ENCODE peak calls at places on chromosome 15, in eight cellular contexts. H is CD4-positive, CD25-positive, alpha-beta regulatory T cell; I is globus pallidus; E is fibroblast of lung; K is glutamatergic neuron; G is stimulated activated CD8-positive, alpha-beta memory T cell treated with anti-CD3 and anti-CD28 coated beads, Interleukin-15, amount 100 ng/mL, for 4 hours; T is GM03348; X is HEK293T. W is an unnamed sample.

GRCh38 chr15:45802140-45802539 is 167.3 kb downstream of the SQOR start:
- DNase-seq in H (no peak), I (no peak), E (no peak), K (no peak), G (no peak), T (no peak), X (no peak), W (peak; percentile 56)

GRCh38 chr15:58666957-58667356 is 82.5 kb downstream of the ADAM10 start:
- DNase-seq in H (no peak), I (peak; percentile 96), E (peak; percentile 20), K (no peak), G (no peak), T (peak; percentile 6), X (no peak), W (no peak)

GRCh38 chr15:92104069-92104468 is 250.6 kb downstream of the SLCO3A1 start:
- DNase-seq in H (no peak), I (no peak), E (no peak), K (no peak), G (no peak), T (no peak), X (no peak), W (no peak)

GRCh38 chr15:49415638-49416037 is 7.4 kb upstream of the FGF7 start:
- DNase-seq in H (no peak), I (no peak), E (peak; percentile 81), K (no peak), G (no peak), T (no peak), X (no peak), W (no peak)

GRCh38 chr15:100766225-100767001 is 113.2 kb upstream of the ALDH1A3 start:
- DNase-seq in H (no peak), I (no peak), E (no peak), K (no peak), G (no peak), T (peak; percentile 30), X (no peak), W (no peak)

GRCh38 chr15:85333132-85333831 is 47.1 kb upstream of the AKAP13 start:
- DNase-seq in H (no peak), I (no peak), E (peak; percentile 98), K (no peak), G (no peak), T (peak; percentile 85), X (no peak), W (no peak)

GRCh38 chr15:84894743-84895425 is 10.4 kb downstream of the SLC28A1 start:
- DNase-seq in H (no peak), I (no peak), E (no peak), K (no peak), G (no peak), T (no peak), X (no peak), W (peak; percentile 15)

GRCh38 chr15:99925661-99926461 is 192.6 kb upstream of the LYSMD4 start:
- DNase-seq in H (peak; percentile 76), I (peak; percentile 42), E (peak; percentile 27), K (no peak), G (peak; percentile 65), T (peak; percentile 51), X (no peak), W (peak; percentile 83)

GRCh38 chr15:38535451-38536200 is 29.0 kb downstream of the RASGRP1 start:
- DNase-seq in H (no peak), I (no peak), E (peak; percentile 52), K (no peak), G (no peak), T (no peak), X (no peak), W (no peak)

GRCh38 chr15:100690032-100690785 is 87.8 kb downstream of the ASB7 start:
- DNase-seq in H (no peak), I (no peak), E (no peak), K (no peak), G (no peak), T (no peak), X (no peak), W (no peak)

GRCh38 chr15:48810414-48811324 is at the start of gene CEP152:
- DNase-seq in H (peak; percentile 98), I (peak; percentile 95), E (peak; percentile 100), K (peak; percentile 97), G (peak; percentile 95), T (peak; percentile 98), X (peak; percentile 88), W (peak; percentile 73)

GRCh38 chr15:55250392-55250791 is 39.2 kb downstream of the RAB27A start:
- DNase-seq in H (no peak), I (no peak), E (no peak), K (no peak), G (no peak), T (peak; percentile 79), X (no peak), W (peak; percentile 54)

GRCh38 chr15:62903437-62903836 is 139.1 kb upstream of the TPM1 start:
- DNase-seq in H (no peak), I (no peak), E (no peak), K (no peak), G (no peak), T (no peak), X (no peak), W (no peak)

W was measured in T47D.